ENCODE peak calls at places on chromosomes 2 and 18, in eight cellular contexts. One of them, this sample, is unnamed.

GRCh38 chr2:165015052-165015642 is 59.8 kb upstream of the SLC38A11 start:
- DNase-seq in AG09309: no peak
- DNase-seq in NB4: peak
- DNase-seq in left ventricle myocardium inferior: peak
- DNase-seq in fibroblast of the aortic adventitia: peak
- DNase-seq in fibroblast of villous mesenchyme: peak
- DNase-seq in H9: peak
- DNase-seq in pancreas: peak
- DNase-seq in this sample: no peak

GRCh38 chr2:237472187-237472712 is 14.8 kb upstream of the MLPH start:
- DNase-seq in AG09309: no peak
- DNase-seq in fibroblast of villous mesenchyme: no peak
- DNase-seq in H9: no peak
- DNase-seq in fibroblast of the aortic adventitia: no peak
- DNase-seq in NB4: no peak
- DNase-seq in pancreas: no peak
- DNase-seq in left ventricle myocardium inferior: no peak
- DNase-seq in this sample: no peak

GRCh38 chr18:48997985-48998831 is 47.4 kb upstream of the SMAD7 start:
- DNase-seq in H9: peak
- DNase-seq in NB4: peak
- DNase-seq in AG09309: peak
- DNase-seq in pancreas: peak
- DNase-seq in fibroblast of villous mesenchyme: peak
- DNase-seq in fibroblast of the aortic adventitia: peak
- DNase-seq in left ventricle myocardium inferior: peak
- DNase-seq in this sample: peak

GRCh38 chr2:71683070-71683469 is 229.7 kb downstream of the DYSF start:
- DNase-seq in left ventricle myocardium inferior: no peak
- DNase-seq in H9: no peak
- DNase-seq in fibroblast of the aortic adventitia: no peak
- DNase-seq in AG09309: no peak
- DNase-seq in fibroblast of villous mesenchyme: no peak
- DNase-seq in pancreas: no peak
- DNase-seq in NB4: no peak
- DNase-seq in this sample: peak

GRCh38 chr2:88924533-88924932 is 233.1 kb downstream of the RPIA start:
- DNase-seq in H9: no peak
- DNase-seq in left ventricle myocardium inferior: no peak
- DNase-seq in fibroblast of the aortic adventitia: no peak
- DNase-seq in NB4: no peak
- DNase-seq in pancreas: no peak
- DNase-seq in fibroblast of villous mesenchyme: no peak
- DNase-seq in AG09309: no peak
- DNase-seq in this sample: no peak

GRCh38 chr2:241763551-241764271 is 12.9 kb upstream of the GAL3ST2 start:
- DNase-seq in fibroblast of the aortic adventitia: no peak
- DNase-seq in fibroblast of villous mesenchyme: no peak
- DNase-seq in left ventricle myocardium inferior: no peak
- DNase-seq in H9: peak
- DNase-seq in NB4: peak
- DNase-seq in AG09309: no peak
- DNase-seq in pancreas: no peak
- DNase-seq in this sample: no peak

GRCh38 chr2:25161055-25161781 is 7.2 kb downstream of the POMC start:
- DNase-seq in NB4: no peak
- DNase-seq in pancreas: peak
- DNase-seq in left ventricle myocardium inferior: peak
- DNase-seq in fibroblast of the aortic adventitia: peak
- DNase-seq in AG09309: no peak
- DNase-seq in H9: peak
- DNase-seq in fibroblast of villous mesenchyme: no peak
- DNase-seq in this sample: peak

GRCh38 chr2:20125164-20125563 is 73.7 kb upstream of the LAPTM4A start:
- DNase-seq in fibroblast of villous mesenchyme: no peak
- DNase-seq in pancreas: no peak
- DNase-seq in H9: no peak
- DNase-seq in AG09309: no peak
- DNase-seq in NB4: no peak
- DNase-seq in left ventricle myocardium inferior: no peak
- DNase-seq in fibroblast of the aortic adventitia: no peak
- DNase-seq in this sample: no peak

GRCh38 chr2:175684466-175684865 is 317.6 kb downstream of the LNPK start:
- DNase-seq in NB4: no peak
- DNase-seq in fibroblast of the aortic adventitia: no peak
- DNase-seq in left ventricle myocardium inferior: no peak
- DNase-seq in AG09309: no peak
- DNase-seq in pancreas: no peak
- DNase-seq in fibroblast of villous mesenchyme: no peak
- DNase-seq in H9: no peak
- DNase-seq in this sample: no peak

GRCh38 chr18:33558529-33558928 is 19.5 kb upstream of the ASXL3 start:
- DNase-seq in H9: no peak
- DNase-seq in left ventricle myocardium inferior: no peak
- DNase-seq in pancreas: no peak
- DNase-seq in fibroblast of villous mesenchyme: no peak
- DNase-seq in NB4: no peak
- DNase-seq in AG09309: no peak
- DNase-seq in fibroblast of the aortic adventitia: no peak
- DNase-seq in this sample: no peak

GRCh38 chr2:150566289-150566688 is 78.8 kb upstream of the RND3 start:
- DNase-seq in AG09309: no peak
- DNase-seq in fibroblast of the aortic adventitia: no peak
- DNase-seq in left ventricle myocardium inferior: no peak
- DNase-seq in fibroblast of villous mesenchyme: no peak
- DNase-seq in pancreas: no peak
- DNase-seq in H9: no peak
- DNase-seq in NB4: no peak
- DNase-seq in this sample: no peak

GRCh38 chr2:174259981-174260380 is 11.6 kb upstream of the OLA1 start:
- DNase-seq in fibroblast of the aortic adventitia: peak
- DNase-seq in AG09309: peak
- DNase-seq in H9: no peak
- DNase-seq in left ventricle myocardium inferior: no peak
- DNase-seq in fibroblast of villous mesenchyme: peak
- DNase-seq in NB4: peak
- DNase-seq in pancreas: no peak
- DNase-seq in this sample: no peak

GRCh38 chr18:58183226-58183625 is 139.2 kb downstream of the NEDD4L start:
- DNase-seq in fibroblast of villous mesenchyme: no peak
- DNase-seq in left ventricle myocardium inferior: no peak
- DNase-seq in AG09309: no peak
- DNase-seq in fibroblast of the aortic adventitia: no peak
- DNase-seq in pancreas: peak
- DNase-seq in NB4: no peak
- DNase-seq in H9: no peak
- DNase-seq in this sample: no peak

GRCh38 chr2:67945976-67946375 is 116.8 kb downstream of the C1D start:
- DNase-seq in fibroblast of the aortic adventitia: peak
- DNase-seq in left ventricle myocardium inferior: no peak
- DNase-seq in NB4: no peak
- DNase-seq in pancreas: no peak
- DNase-seq in fibroblast of villous mesenchyme: no peak
- DNase-seq in AG09309: no peak
- DNase-seq in H9: no peak
- DNase-seq in this sample: no peak

GRCh38 chr2:8657423-8658062 is 24.3 kb upstream of the ID2 start:
- DNase-seq in H9: no peak
- DNase-seq in pancreas: no peak
- DNase-seq in fibroblast of villous mesenchyme: no peak
- DNase-seq in left ventricle myocardium inferior: no peak
- DNase-seq in NB4: no peak
- DNase-seq in AG09309: no peak
- DNase-seq in fibroblast of the aortic adventitia: no peak
- DNase-seq in this sample: no peak

GRCh38 chr2:239467956-239468490 is 67.2 kb upstream of the HDAC4 start:
- DNase-seq in fibroblast of villous mesenchyme: no peak
- DNase-seq in NB4: no peak
- DNase-seq in H9: peak
- DNase-seq in left ventricle myocardium inferior: no peak
- DNase-seq in fibroblast of the aortic adventitia: no peak
- DNase-seq in AG09309: no peak
- DNase-seq in pancreas: no peak
- DNase-seq in this sample: no peak

DNA sequence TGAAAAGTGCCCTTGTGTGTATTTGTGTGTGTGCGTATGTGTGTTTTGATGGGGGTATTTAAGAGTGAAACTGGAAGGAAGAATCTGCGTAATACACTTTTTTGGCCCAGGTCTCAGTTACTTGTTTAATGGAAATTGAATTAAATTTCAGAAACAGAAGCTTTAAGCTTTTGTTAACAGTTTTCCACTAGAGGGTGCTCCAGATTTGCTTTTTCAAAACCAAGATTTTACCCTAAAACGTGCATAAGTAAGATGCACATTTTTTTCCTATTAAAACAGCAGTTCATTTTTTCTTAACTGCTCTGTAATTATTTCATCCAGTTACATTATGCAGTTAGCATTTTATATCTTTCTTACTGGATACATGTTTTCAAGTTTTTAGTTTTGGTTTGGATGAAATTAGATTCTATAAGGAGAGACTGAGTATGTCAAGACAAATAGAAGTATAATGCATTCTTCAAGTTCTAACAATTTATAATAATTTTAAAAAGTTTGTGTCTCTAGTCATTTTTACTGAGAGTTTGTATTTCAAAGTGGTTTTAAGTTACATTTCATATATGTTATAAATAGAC is 97.2 kb downstream of the PIK3C3 start:
- DNase-seq in fibroblast of villous mesenchyme: peak
- DNase-seq in AG09309: no peak
- DNase-seq in fibroblast of the aortic adventitia: peak
- DNase-seq in left ventricle myocardium inferior: no peak
- DNase-seq in H9: no peak
- DNase-seq in pancreas: no peak
- DNase-seq in NB4: peak
- DNase-seq in this sample: no peak
- TF ChIP-seq CTCF in fibroblast of villous mesenchyme: peak
- TF ChIP-seq CTCF in AG09309: peak
- TF ChIP-seq CTCF in fibroblast of the aortic adventitia: peak
- TF ChIP-seq CTCF in left ventricle myocardium inferior: peak
- TF ChIP-seq CTCF in H9: peak
- TF ChIP-seq CTCF in pancreas: no peak
- TF ChIP-seq CTCF in NB4: no peak
- TF ChIP-seq CTCF in this sample: peak

DNA sequence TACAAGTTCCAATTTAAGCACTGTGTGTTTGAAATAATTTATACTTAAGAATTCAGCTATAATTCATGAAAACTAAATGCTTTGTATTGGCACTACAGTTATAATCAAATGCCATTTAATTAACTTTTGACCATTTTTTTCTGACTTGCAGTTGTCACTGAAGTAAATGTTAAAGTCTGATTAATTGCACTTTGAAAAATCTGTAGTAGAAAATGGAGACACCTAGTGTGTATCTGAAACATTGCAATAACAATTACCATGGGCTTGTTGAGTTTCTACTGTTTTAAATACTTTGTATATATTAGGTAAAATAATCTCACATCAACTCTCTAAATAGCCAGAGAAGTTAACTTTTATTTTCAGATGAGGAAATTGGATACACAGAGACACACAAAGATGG is 458.6 kb upstream of the FSIP2 start:
- DNase-seq in pancreas: no peak
- DNase-seq in fibroblast of the aortic adventitia: peak
- DNase-seq in left ventricle myocardium inferior: no peak
- DNase-seq in AG09309: no peak
- DNase-seq in H9: no peak
- DNase-seq in fibroblast of villous mesenchyme: peak
- DNase-seq in NB4: peak
- DNase-seq in this sample: no peak
- TF ChIP-seq CTCF in pancreas: no peak
- TF ChIP-seq CTCF in fibroblast of the aortic adventitia: peak
- TF ChIP-seq CTCF in left ventricle myocardium inferior: peak
- TF ChIP-seq CTCF in AG09309: no peak
- TF ChIP-seq CTCF in H9: peak
- TF ChIP-seq CTCF in fibroblast of villous mesenchyme: peak
- TF ChIP-seq CTCF in NB4: peak
- TF ChIP-seq CTCF in this sample: peak

DNA sequence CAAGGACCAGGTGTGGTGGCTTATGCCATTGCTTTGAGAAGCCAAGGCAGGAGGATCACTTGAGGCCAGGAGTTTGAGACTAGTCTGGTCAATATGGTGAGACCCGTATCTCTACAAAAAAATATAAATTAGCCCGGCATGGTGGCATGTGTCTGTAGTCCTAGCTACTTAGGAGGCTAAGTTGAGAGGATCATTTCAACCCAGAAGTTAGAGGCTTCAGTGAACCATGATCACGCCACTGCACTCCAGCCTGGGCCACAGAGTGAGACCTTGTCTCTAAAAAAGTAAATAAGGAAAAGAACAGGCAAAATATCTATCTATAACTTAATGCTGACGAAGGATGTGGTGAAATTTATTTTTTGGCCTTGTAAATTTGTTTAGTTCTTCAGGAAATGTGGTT is 78.1 kb downstream of the UGGT1 start:
- DNase-seq in AG09309: no peak
- DNase-seq in pancreas: no peak
- DNase-seq in NB4: no peak
- DNase-seq in fibroblast of villous mesenchyme: no peak
- DNase-seq in left ventricle myocardium inferior: no peak
- DNase-seq in fibroblast of the aortic adventitia: no peak
- DNase-seq in H9: no peak
- DNase-seq in this sample: no peak
- TF ChIP-seq CTCF in AG09309: no peak
- TF ChIP-seq CTCF in pancreas: no peak
- TF ChIP-seq CTCF in NB4: no peak
- TF ChIP-seq CTCF in fibroblast of villous mesenchyme: no peak
- TF ChIP-seq CTCF in left ventricle myocardium inferior: no peak
- TF ChIP-seq CTCF in fibroblast of the aortic adventitia: no peak
- TF ChIP-seq CTCF in H9: no peak
- TF ChIP-seq CTCF in this sample: no peak

GRCh38 chr2:37324536-37324785 is 172 bp downstream of the PRKD3 start:
- DNase-seq in AG09309: no peak
- DNase-seq in pancreas: peak
- DNase-seq in fibroblast of the aortic adventitia: peak
- DNase-seq in left ventricle myocardium inferior: peak
- DNase-seq in fibroblast of villous mesenchyme: peak
- DNase-seq in H9: no peak
- DNase-seq in NB4: no peak
- DNase-seq in this sample: peak
- TF ChIP-seq CTCF in AG09309: no peak
- TF ChIP-seq CTCF in pancreas: no peak
- TF ChIP-seq CTCF in fibroblast of the aortic adventitia: no peak
- TF ChIP-seq CTCF in left ventricle myocardium inferior: no peak
- TF ChIP-seq CTCF in fibroblast of villous mesenchyme: no peak
- TF ChIP-seq CTCF in H9: no peak
- TF ChIP-seq CTCF in NB4: no peak
- TF ChIP-seq CTCF in this sample: peak

DNA sequence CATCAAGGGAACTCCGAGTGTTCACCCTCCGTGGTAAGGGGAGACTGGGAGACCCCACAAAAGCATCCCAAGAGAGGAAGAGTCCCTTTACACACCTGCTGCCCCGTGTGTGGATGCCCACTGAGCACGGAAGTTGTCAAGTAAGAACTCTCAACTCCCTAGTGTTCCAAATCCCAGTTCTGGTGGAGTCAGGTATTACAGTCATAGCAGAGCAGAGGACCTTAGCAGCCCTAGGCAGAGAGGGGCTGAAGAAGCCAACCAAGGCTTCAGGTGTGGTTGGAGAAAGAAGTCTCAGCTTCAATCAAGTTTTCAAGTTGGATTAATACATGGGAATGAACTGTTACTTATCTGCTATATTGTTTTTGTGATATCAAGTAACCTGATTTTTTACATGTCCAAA is 512.5 kb downstream of the RNF144A start:
- DNase-seq in AG09309: no peak
- DNase-seq in NB4: no peak
- DNase-seq in fibroblast of villous mesenchyme: no peak
- DNase-seq in fibroblast of the aortic adventitia: no peak
- DNase-seq in H9: no peak
- DNase-seq in pancreas: no peak
- DNase-seq in left ventricle myocardium inferior: no peak
- DNase-seq in this sample: no peak
- TF ChIP-seq CTCF in AG09309: no peak
- TF ChIP-seq CTCF in NB4: no peak
- TF ChIP-seq CTCF in fibroblast of villous mesenchyme: no peak
- TF ChIP-seq CTCF in fibroblast of the aortic adventitia: peak
- TF ChIP-seq CTCF in H9: no peak
- TF ChIP-seq CTCF in pancreas: no peak
- TF ChIP-seq CTCF in left ventricle myocardium inferior: no peak
- TF ChIP-seq CTCF in this sample: no peak